ENCODE peak calls at places on chromosomes 11 and 22, in eight cellular contexts. R, Q, P, X, C, D, E and S are unnamed samples.
A peak's percentile ranks its signal among the peaks of the same experiment; 100 is the strongest.

GRCh38 chr11:22342599-22343138 is 4.5 kb downstream of the SLC17A6 start:
- DNase-seq in D (no peak), E (no peak), R (peak; percentile 14), Q (no peak), X (no peak), P (no peak), C (no peak), S (no peak)

GRCh38 chr11:67240575-67241389 is 25.5 kb upstream of the GRK2 start:
- DNase-seq in X (peak; percentile 64), R (peak; percentile 68), D (peak; percentile 86), E (peak; percentile 90), Q (peak; percentile 81), P (peak; percentile 90), C (no peak), S (peak; percentile 64)

GRCh38 chr11:114972105-114972504 is 293.8 kb downstream of the NXPE2 start:
- DNase-seq in X (no peak), E (no peak), P (no peak), R (no peak), C (no peak), D (no peak), Q (no peak), S (no peak)

GRCh38 chr11:61617515-61617914 is 36.6 kb upstream of the SYT7 start:
- DNase-seq in X (no peak), R (no peak), E (no peak), D (no peak), Q (no peak), P (no peak), C (no peak), S (no peak)

GRCh38 chr11:35619754-35620640 is 1.7 kb downstream of the FJX1 start:
- DNase-seq in P (peak; percentile 22), Q (peak; percentile 57), D (peak; percentile 22), R (peak; percentile 87), C (peak; percentile 36), X (peak; percentile 17), E (peak; percentile 82), S (no peak)

GRCh38 chr11:61717286-61718033 is 35.0 kb upstream of the MYRF start:
- DNase-seq in P (no peak), D (no peak), R (no peak), Q (no peak), E (no peak), X (no peak), C (no peak), S (no peak)

GRCh38 chr11:27282141-27282590 is 80.8 kb downstream of the CCDC34 start:
- DNase-seq in X (no peak), P (no peak), E (peak; percentile 89), D (no peak), Q (peak; percentile 87), C (no peak), R (no peak), S (no peak)

GRCh38 chr11:11416502-11416901 is 63.5 kb upstream of the CSNK2A3 start:
- DNase-seq in X (no peak), E (peak; percentile 84), D (peak; percentile 19), C (no peak), P (peak; percentile 14), Q (peak; percentile 67), R (no peak), S (peak; percentile 21)

GRCh38 chr11:47406896-47407745 is 1.3 kb upstream of the SLC39A13 start:
- DNase-seq in C (no peak), Q (no peak), X (no peak), E (no peak), R (peak; percentile 25), P (no peak), D (no peak), S (no peak)

GRCh38 chr22:40024201-40025061 is 29.7 kb downstream of the FAM83F start:
- DNase-seq in X (peak; percentile 62), E (peak; percentile 72), D (peak; percentile 88), C (peak; percentile 91), P (peak; percentile 75), Q (peak; percentile 66), R (peak; percentile 93), S (no peak)

GRCh38 chr22:39238966-39239510 is 5.7 kb downstream of the PDGFB start:
- DNase-seq in E (no peak), C (no peak), R (no peak), D (no peak), P (no peak), X (no peak), Q (no peak), S (no peak)

GRCh38 chr11:8610532-8611116 is 16.6 kb upstream of the STK33 start:
- DNase-seq in D (no peak), P (peak; percentile 39), E (no peak), R (no peak), Q (no peak), X (no peak), C (no peak), S (no peak)

GRCh38 chr11:100302824-100303223 is 384.3 kb upstream of the ARHGAP42 start:
- DNase-seq in E (no peak), R (no peak), Q (no peak), C (no peak), X (no peak), D (no peak), P (no peak), S (no peak)

GRCh38 chr11:75946531-75947530 is 131.8 kb downstream of the UVRAG start:
- DNase-seq in C (no peak), P (no peak), R (peak; percentile 4), Q (no peak), X (peak; percentile 11), D (no peak), E (no peak), S (peak; percentile 55)

GRCh38 chr11:72930011-72930410 is 115.8 kb downstream of the ATG16L2 start:
- DNase-seq in Q (no peak), C (peak; percentile 60), X (peak; percentile 38), E (no peak), D (no peak), P (no peak), R (peak; percentile 52), S (no peak)

GRCh38 chr11:65506770-65507485 is 8.1 kb downstream of the MALAT1 start:
- DNase-seq in R (peak; percentile 79), D (peak; percentile 55), Q (peak; percentile 77), P (peak; percentile 55), X (peak; percentile 61), E (peak; percentile 90), C (no peak), S (peak; percentile 98)

GRCh38 chr22:23522642-23523251 is 57.3 kb downstream of the IGLL1 start:
- DNase-seq in Q (peak; percentile 38), P (no peak), X (no peak), E (no peak), C (peak; percentile 42), R (peak; percentile 42), D (no peak), S (no peak)

GRCh38 chr22:18060646-18061620 is 16.9 kb upstream of the PEX26 start:
- DNase-seq in R (no peak), P (no peak), E (no peak), Q (peak; percentile 91), C (no peak), X (no peak), D (peak; percentile 47), S (peak; percentile 88)

GRCh38 chr22:47879346-47879745 is 1116.9 kb downstream of the TBC1D22A start:
- DNase-seq in R (no peak), P (no peak), D (no peak), E (no peak), C (no peak), Q (no peak), X (no peak), S (no peak)

GRCh38 chr22:38246046-38246658 is 26.7 kb downstream of the TMEM184B start:
- DNase-seq in C (no peak), X (no peak), R (no peak), Q (no peak), E (no peak), D (no peak), P (no peak), S (no peak)

GRCh38 chr11:95461858-95462257 is 230.9 kb upstream of the SESN3 start:
- DNase-seq in Q (no peak), C (no peak), R (no peak), P (no peak), X (no peak), E (no peak), D (no peak), S (no peak)

GRCh38 chr11:35415488-35415887 is 3.9 kb downstream of the SLC1A2 start:
- DNase-seq in P (no peak), E (no peak), C (no peak), R (no peak), D (no peak), Q (no peak), X (no peak), S (no peak)